ENCODE peak calls at places on chromosome 1, in five cellular contexts. One of them, this sample, is unnamed.

GRCh38 chr1:19524791-19525190 is 39.5 kb upstream of the CAPZB start:
- DNase-seq in gastrocnemius medialis: no peak
- DNase-seq in left lung: no peak
- DNase-seq in left kidney: no peak
- DNase-seq in HCEC 1CT: no peak
- DNase-seq in this sample: no peak

GRCh38 chr1:222829868-222830267 is 15.0 kb downstream of the DISP1 start:
- DNase-seq in gastrocnemius medialis: no peak
- DNase-seq in left lung: no peak
- DNase-seq in left kidney: no peak
- DNase-seq in HCEC 1CT: peak; percentile 58
- DNase-seq in this sample: no peak

GRCh38 chr1:210125143-210125542 is 107.5 kb upstream of the SERTAD4 start:
- DNase-seq in gastrocnemius medialis: no peak
- DNase-seq in left lung: no peak
- DNase-seq in left kidney: no peak
- DNase-seq in HCEC 1CT: peak; percentile 40
- DNase-seq in this sample: no peak

GRCh38 chr1:213564215-213564659 is 423.5 kb upstream of the PROX1 start:
- DNase-seq in gastrocnemius medialis: no peak
- DNase-seq in left lung: no peak
- DNase-seq in left kidney: peak; percentile 29
- DNase-seq in HCEC 1CT: no peak
- DNase-seq in this sample: no peak

GRCh38 chr1:199311478-199312242 is 672.8 kb downstream of the PTPRC start:
- DNase-seq in gastrocnemius medialis: no peak
- DNase-seq in left lung: no peak
- DNase-seq in left kidney: no peak
- DNase-seq in HCEC 1CT: no peak
- DNase-seq in this sample: no peak

GRCh38 chr1:31063636-31064035 is 1.9 kb downstream of the PUM1 start:
- DNase-seq in gastrocnemius medialis: no peak
- DNase-seq in left lung: no peak
- DNase-seq in left kidney: peak; percentile 41
- DNase-seq in HCEC 1CT: peak; percentile 10
- DNase-seq in this sample: no peak

GRCh38 chr1:60133848-60134247 is 60.3 kb upstream of the C1orf87 start:
- DNase-seq in gastrocnemius medialis: no peak
- DNase-seq in left lung: no peak
- DNase-seq in left kidney: no peak
- DNase-seq in HCEC 1CT: peak; percentile 22
- DNase-seq in this sample: no peak

GRCh38 chr1:172354291-172354940 is 66.1 kb upstream of the C1orf105 start:
- DNase-seq in gastrocnemius medialis: no peak
- DNase-seq in left lung: no peak
- DNase-seq in left kidney: no peak
- DNase-seq in HCEC 1CT: no peak
- DNase-seq in this sample: no peak

GRCh38 chr1:20359451-20360330 is 69.0 kb downstream of the VWA5B1 start:
- DNase-seq in gastrocnemius medialis: no peak
- DNase-seq in left lung: no peak
- DNase-seq in left kidney: no peak
- DNase-seq in HCEC 1CT: no peak
- DNase-seq in this sample: no peak

GRCh38 chr1:239250353-239251035 is 135.9 kb upstream of the CHRM3 start:
- DNase-seq in gastrocnemius medialis: no peak
- DNase-seq in left lung: no peak
- DNase-seq in left kidney: no peak
- DNase-seq in HCEC 1CT: no peak
- DNase-seq in this sample: no peak

GRCh38 chr1:168234846-168235547 is 9.2 kb downstream of the SFT2D2 start:
- DNase-seq in gastrocnemius medialis: no peak
- DNase-seq in left lung: no peak
- DNase-seq in left kidney: peak; percentile 64
- DNase-seq in HCEC 1CT: peak; percentile 52
- DNase-seq in this sample: no peak

GRCh38 chr1:152043870-152044269 is 7.1 kb upstream of the S100A11 start:
- DNase-seq in gastrocnemius medialis: no peak
- DNase-seq in left lung: no peak
- DNase-seq in left kidney: no peak
- DNase-seq in HCEC 1CT: no peak
- DNase-seq in this sample: no peak

GRCh38 chr1:209625205-209625549 is 27.0 kb downstream of the LAMB3 start:
- DNase-seq in gastrocnemius medialis: peak; percentile 89
- DNase-seq in left lung: no peak
- DNase-seq in left kidney: no peak
- DNase-seq in HCEC 1CT: no peak
- DNase-seq in this sample: no peak

GRCh38 chr1:77040817-77041216 is 173.5 kb downstream of the ST6GALNAC5 start:
- DNase-seq in gastrocnemius medialis: no peak
- DNase-seq in left lung: no peak
- DNase-seq in left kidney: no peak
- DNase-seq in HCEC 1CT: no peak
- DNase-seq in this sample: no peak

GRCh38 chr1:115073298-115074087 is 15.8 kb downstream of the TSPAN2 start:
- DNase-seq in gastrocnemius medialis: no peak
- DNase-seq in left lung: no peak
- DNase-seq in left kidney: peak; percentile 41
- DNase-seq in HCEC 1CT: no peak
- DNase-seq in this sample: no peak

GRCh38 chr1:192251735-192252134 is 65.1 kb upstream of the RGS21 start:
- DNase-seq in gastrocnemius medialis: no peak
- DNase-seq in left lung: no peak
- DNase-seq in left kidney: no peak
- DNase-seq in HCEC 1CT: no peak
- DNase-seq in this sample: no peak

GRCh38 chr1:37233606-37234005 is 199.3 kb upstream of the GRIK3 start:
- DNase-seq in gastrocnemius medialis: no peak
- DNase-seq in left lung: no peak
- DNase-seq in left kidney: no peak
- DNase-seq in HCEC 1CT: no peak
- DNase-seq in this sample: no peak

GRCh38 chr1:215601276-215601675 is 34.2 kb downstream of the KCTD3 start:
- DNase-seq in gastrocnemius medialis: no peak
- DNase-seq in left lung: no peak
- DNase-seq in left kidney: no peak
- DNase-seq in HCEC 1CT: no peak
- DNase-seq in this sample: no peak

GRCh38 chr1:114490235-114490634 is 20.8 kb downstream of the TRIM33 start:
- DNase-seq in gastrocnemius medialis: no peak
- DNase-seq in left lung: no peak
- DNase-seq in left kidney: no peak
- DNase-seq in HCEC 1CT: no peak
- DNase-seq in this sample: no peak

GRCh38 chr1:160096491-160097116 is 1.8 kb downstream of the IGSF8 start:
- DNase-seq in gastrocnemius medialis: no peak
- DNase-seq in left lung: no peak
- DNase-seq in left kidney: no peak
- DNase-seq in HCEC 1CT: no peak
- DNase-seq in this sample: no peak

GRCh38 chr1:205111354-205111753 is 10.4 kb downstream of the RBBP5 start:
- DNase-seq in gastrocnemius medialis: no peak
- DNase-seq in left lung: no peak
- DNase-seq in left kidney: no peak
- DNase-seq in HCEC 1CT: no peak
- DNase-seq in this sample: no peak

GRCh38 chr1:167206166-167206835 is 14.4 kb upstream of the POU2F1 start:
- DNase-seq in gastrocnemius medialis: no peak
- DNase-seq in left lung: no peak
- DNase-seq in left kidney: no peak
- DNase-seq in HCEC 1CT: no peak
- DNase-seq in this sample: no peak

GRCh38 chr1:203511513-203511912 is 17.6 kb downstream of the OPTC start:
- DNase-seq in gastrocnemius medialis: no peak
- DNase-seq in left lung: no peak
- DNase-seq in left kidney: no peak
- DNase-seq in HCEC 1CT: no peak
- DNase-seq in this sample: no peak

GRCh38 chr1:95252422-95252821 is 18.4 kb downstream of the RWDD3 start:
- DNase-seq in gastrocnemius medialis: no peak
- DNase-seq in left lung: no peak
- DNase-seq in left kidney: no peak
- DNase-seq in HCEC 1CT: no peak
- DNase-seq in this sample: no peak

GRCh38 chr1:185696419-185697150 is 37.6 kb upstream of the HMCN1 start:
- DNase-seq in gastrocnemius medialis: no peak
- DNase-seq in left lung: no peak
- DNase-seq in left kidney: no peak
- DNase-seq in HCEC 1CT: no peak
- DNase-seq in this sample: no peak

This sample was measured in lower lobe of right lung.